ENCODE peak calls at places on chromosomes 3 and 15, in five cellular contexts. E is endothelial cell of umbilical vein, P is nephron progenitor cell, F is type B pancreatic cell, D is T-helper 9 cell. L is an unnamed sample.

GRCh38 chr15:83559310-83559966 is 94.5 kb upstream of the ADAMTSL3 start:
- DNase-seq in E (peak; percentile 61), P (peak; percentile 67), F (no peak), D (no peak), L (peak; percentile 39)

GRCh38 chr3:105610473-105610872 is 243.8 kb downstream of the ALCAM start:
- DNase-seq in E (no peak), D (no peak), F (no peak), P (no peak), L (no peak)

GRCh38 chr15:60223161-60223560 is 174.6 kb downstream of the ANXA2 start:
- DNase-seq in P (no peak), F (no peak), E (no peak), D (no peak), L (no peak)

GRCh38 chr3:4290272-4290893 is 12.8 kb upstream of the SETMAR start:
- DNase-seq in E (peak; percentile 58), F (no peak), P (peak; percentile 43), D (peak; percentile 15), L (no peak)

GRCh38 chr15:61314443-61314842 is 85.3 kb upstream of the RORA start:
- DNase-seq in E (no peak), P (no peak), F (no peak), D (no peak), L (no peak)

GRCh38 chr3:134874737-134875413 is 79.8 kb downstream of the EPHB1 start:
- DNase-seq in F (no peak), P (no peak), D (no peak), E (no peak), L (no peak)

GRCh38 chr3:42802876-42803799 is 1.2 kb downstream of the HIGD1A start:
- DNase-seq in F (no peak), D (no peak), P (no peak), E (peak; percentile 57), L (no peak)

GRCh38 chr15:87209891-87210649 is 1046.5 kb downstream of the NTRK3 start:
- DNase-seq in P (no peak), E (no peak), D (no peak), F (no peak), L (no peak)

GRCh38 chr3:129604942-129605592 is 1.4 kb downstream of the PLXND1 start:
- DNase-seq in P (peak; percentile 72), E (no peak), D (no peak), F (no peak), L (no peak)

GRCh38 chr3:184565421-184566211 is 4.0 kb downstream of the EPHB3 start:
- DNase-seq in D (no peak), P (no peak), F (no peak), E (no peak), L (peak; percentile 87)

GRCh38 chr3:45950686-45951600 is 7.7 kb downstream of the CXCR6 start:
- DNase-seq in F (no peak), P (no peak), D (peak; percentile 23), E (no peak), L (no peak)

GRCh38 chr3:15368561-15369135 is 36.3 kb upstream of the SH3BP5 start:
- DNase-seq in F (no peak), P (no peak), E (peak; percentile 62), D (no peak), L (no peak)

GRCh38 chr3:106957021-106957420 is 420.2 kb upstream of the CCDC54 start:
- DNase-seq in F (no peak), D (no peak), E (no peak), P (no peak), L (no peak)

GRCh38 chr15:82043130-82043673 is 2.6 kb downstream of the MEX3B start:
- DNase-seq in P (no peak), F (peak; percentile 71), E (no peak), D (no peak), L (peak; percentile 80)

GRCh38 chr3:58008140-58009025 is at the start of gene FLNB:
- DNase-seq in D (peak; percentile 75), P (peak; percentile 86), F (peak; percentile 87), E (peak; percentile 77), L (peak; percentile 95)

GRCh38 chr3:128487813-128488635 is 5.0 kb downstream of the GATA2 start:
- DNase-seq in D (no peak), F (no peak), P (peak; percentile 90), E (peak; percentile 94), L (peak; percentile 94)

GRCh38 chr3:110391640-110392395 is 679.8 kb upstream of the NECTIN3 start:
- DNase-seq in E (peak; percentile 51), P (no peak), F (no peak), D (no peak), L (no peak)

GRCh38 chr15:39419651-39420050 is 161.2 kb upstream of the THBS1 start:
- DNase-seq in F (no peak), P (no peak), D (no peak), E (no peak), L (no peak)

GRCh38 chr15:74845208-74845568 is 2.2 kb upstream of the ULK3 start:
- DNase-seq in D (peak; percentile 32), E (no peak), F (no peak), P (no peak), L (no peak)

GRCh38 chr3:129345971-129346370 is 67.3 kb downstream of the HMCES start:
- DNase-seq in E (peak; percentile 24), F (no peak), P (no peak), D (no peak), L (no peak)

GRCh38 chr3:9204253-9205005 is 45.0 kb downstream of the SRGAP3 start:
- DNase-seq in P (peak; percentile 61), E (no peak), F (no peak), D (no peak), L (no peak)

GRCh38 chr3:149214702-149215101 is 6.9 kb downstream of the CP start:
- DNase-seq in F (no peak), E (no peak), D (no peak), P (no peak), L (no peak)

GRCh38 chr3:43796041-43796596 is 105.4 kb downstream of the ABHD5 start:
- DNase-seq in D (no peak), E (no peak), F (no peak), P (no peak), L (no peak)

GRCh38 chr3:15512173-15512572 is 9.3 kb downstream of the COLQ start:
- DNase-seq in E (no peak), P (no peak), D (no peak), F (no peak), L (peak; percentile 88)

GRCh38 chr3:183340222-183340621 is 87.2 kb downstream of the B3GNT5 start:
- DNase-seq in E (no peak), P (no peak), F (no peak), D (no peak), L (no peak)

GRCh38 chr15:90126022-90126421 is 23.8 kb upstream of the IDH2 start:
- DNase-seq in E (no peak), F (no peak), P (no peak), D (no peak), L (no peak)

GRCh38 chr15:29124581-29125381 is 144.8 kb downstream of the NSMCE3 start:
- DNase-seq in F (no peak), E (no peak), D (no peak), P (no peak), L (no peak)

GRCh38 chr3:108946292-108947290 is 7.1 kb downstream of the GUCA1C start:
- DNase-seq in D (no peak), E (no peak), F (no peak), P (no peak), L (no peak)